ENCODE peak calls at places on chromosomes 11 and 22, in nine cellular contexts. J, R, X, D, U, P, G, Q and I are unnamed samples.

GRCh38 chr11:32421992-32422391 is 13.3 kb downstream of the WT1 start:
- DNase-seq in D (peak), R (no peak), G (no peak), P (no peak), Q (no peak), U (no peak), X (peak), J (no peak), I (no peak)

GRCh38 chr22:41314821-41315220 is 13.5 kb downstream of the ZC3H7B start:
- DNase-seq in R (no peak), X (no peak), Q (no peak), P (no peak), D (no peak), U (no peak), G (no peak), J (no peak), I (no peak)

GRCh38 chr11:104583857-104584256 is 314.4 kb downstream of the CASP12 start:
- DNase-seq in R (peak), X (no peak), G (no peak), J (no peak), D (no peak), Q (no peak), U (no peak), P (no peak), I (no peak)

GRCh38 chr11:122050021-122050710 is 65.8 kb downstream of the BLID start:
- DNase-seq in R (no peak), Q (no peak), D (no peak), J (no peak), G (no peak), P (no peak), U (no peak), X (no peak), I (no peak)

GRCh38 chr11:70733327-70734325 is 335.3 kb downstream of the CTTN start:
- DNase-seq in P (no peak), D (no peak), J (no peak), U (peak), G (no peak), R (no peak), X (no peak), Q (no peak), I (no peak)

GRCh38 chr22:46619830-46620501 is at the start of gene GRAMD4:
- DNase-seq in P (no peak), U (peak), X (no peak), Q (no peak), R (peak), D (no peak), G (no peak), J (peak), I (no peak)

GRCh38 chr22:46737976-46738641 is at the start of gene CERK:
- DNase-seq in P (peak), X (peak), D (peak), U (peak), G (no peak), R (peak), Q (peak), J (peak), I (no peak)

GRCh38 chr11:103877221-103877620 is 159.2 kb upstream of the DDI1 start:
- DNase-seq in Q (no peak), X (peak), G (no peak), R (no peak), D (peak), J (no peak), P (no peak), U (no peak), I (no peak)

GRCh38 chr22:42544686-42545085 is 9.1 kb upstream of the SERHL2 start:
- DNase-seq in P (no peak), D (no peak), U (no peak), G (no peak), R (no peak), J (no peak), X (peak), Q (no peak), I (no peak)

GRCh38 chr11:8234425-8234821 is 29.3 kb downstream of the LMO1 start:
- DNase-seq in U (no peak), R (no peak), G (no peak), D (no peak), J (no peak), X (no peak), Q (peak), P (no peak), I (no peak)

GRCh38 chr11:14094481-14095037 is 132.0 kb downstream of the SPON1 start:
- DNase-seq in X (no peak), J (no peak), U (no peak), R (no peak), G (no peak), P (no peak), Q (no peak), D (no peak), I (no peak)

GRCh38 chr22:42885446-42885845 is 28.4 kb upstream of the ARFGAP3 start:
- DNase-seq in J (no peak), U (no peak), D (no peak), X (peak), P (no peak), Q (no peak), G (no peak), R (no peak), I (no peak)

GRCh38 chr22:36334838-36335603 is 52.7 kb downstream of the MYH9 start:
- DNase-seq in D (no peak), Q (peak), G (no peak), U (no peak), P (no peak), R (peak), J (no peak), X (peak), I (no peak)

GRCh38 chr11:84438565-84438964 is 1152.4 kb upstream of the CCDC90B start:
- DNase-seq in Q (no peak), D (no peak), G (no peak), U (no peak), X (no peak), J (no peak), R (no peak), P (no peak), I (no peak)

GRCh38 chr11:84437129-84438123 is 1151.3 kb upstream of the CCDC90B start:
- DNase-seq in Q (peak), U (no peak), P (peak), X (peak), G (no peak), J (no peak), D (no peak), R (no peak), I (no peak)
- TF ChIP-seq CTCF in Q (no peak), U (no peak), P (no peak), X (no peak), G (no peak), J (no peak), D (no peak), R (no peak), I (no peak)

DNA sequence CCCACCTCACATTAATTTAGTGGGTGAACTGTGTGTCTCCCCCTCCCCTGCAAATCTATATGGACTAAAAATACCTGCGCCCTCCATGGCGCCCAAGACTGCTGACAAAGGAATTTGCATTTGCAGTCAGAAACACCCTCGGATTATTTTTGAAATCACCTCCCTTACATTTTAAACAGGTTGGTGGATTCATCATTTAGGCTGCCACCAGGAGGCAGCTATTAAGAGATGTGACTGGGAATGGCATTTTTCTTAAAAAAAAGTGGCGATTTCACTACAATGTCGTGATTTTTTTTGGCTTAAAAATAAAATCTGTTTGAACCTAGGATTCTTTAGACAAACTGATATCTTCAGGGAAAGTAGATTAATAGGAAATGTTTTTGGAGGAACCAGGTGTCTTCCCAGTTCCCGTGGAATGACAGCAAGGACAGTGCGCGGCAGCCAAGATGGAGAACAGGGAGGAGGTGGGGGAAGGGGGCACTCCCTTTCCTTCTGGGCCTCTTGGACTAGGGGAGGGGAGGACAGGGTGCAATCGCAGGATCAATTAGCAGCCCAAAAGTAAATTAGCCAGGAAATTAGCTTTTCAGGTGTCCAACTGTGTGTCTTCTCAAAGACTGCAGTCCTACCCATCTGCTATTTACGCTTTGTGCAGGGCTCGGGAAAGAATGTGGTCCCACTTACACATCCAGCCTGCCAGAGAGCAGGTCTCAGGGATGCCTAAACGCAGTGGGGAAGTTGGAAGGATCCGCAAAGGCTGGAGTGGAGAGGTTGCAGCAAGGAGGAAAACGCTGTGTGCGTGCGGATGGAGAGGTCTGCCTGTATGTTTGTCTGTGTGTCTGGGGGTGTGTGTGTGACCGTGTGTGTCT is 496.4 kb downstream of the NTM start:
- DNase-seq in U (no peak), R (no peak), P (no peak), D (no peak), G (no peak), Q (no peak), J (no peak), X (no peak), I (no peak)
- TF ChIP-seq CTCF in U (no peak), R (no peak), P (no peak), D (no peak), G (no peak), Q (no peak), J (no peak), X (no peak), I (peak)

GRCh38 chr11:94107363-94107762 is 21.3 kb upstream of the PANX1 start:
- DNase-seq in G (no peak), X (no peak), J (no peak), D (no peak), P (no peak), U (no peak), Q (no peak), R (no peak), I (no peak)
- TF ChIP-seq CTCF in G (peak), X (peak), J (no peak), D (no peak), P (no peak), U (no peak), Q (no peak), R (peak), I (peak)

GRCh38 chr22:28793976-28794584 is 6.3 kb downstream of the XBP1 start:
- DNase-seq in Q (no peak), R (no peak), X (no peak), G (no peak), P (no peak), U (no peak), J (no peak), D (no peak), I (no peak)
- TF ChIP-seq CTCF in Q (no peak), R (no peak), X (no peak), G (no peak), P (no peak), U (no peak), J (no peak), D (no peak), I (no peak)

DNA sequence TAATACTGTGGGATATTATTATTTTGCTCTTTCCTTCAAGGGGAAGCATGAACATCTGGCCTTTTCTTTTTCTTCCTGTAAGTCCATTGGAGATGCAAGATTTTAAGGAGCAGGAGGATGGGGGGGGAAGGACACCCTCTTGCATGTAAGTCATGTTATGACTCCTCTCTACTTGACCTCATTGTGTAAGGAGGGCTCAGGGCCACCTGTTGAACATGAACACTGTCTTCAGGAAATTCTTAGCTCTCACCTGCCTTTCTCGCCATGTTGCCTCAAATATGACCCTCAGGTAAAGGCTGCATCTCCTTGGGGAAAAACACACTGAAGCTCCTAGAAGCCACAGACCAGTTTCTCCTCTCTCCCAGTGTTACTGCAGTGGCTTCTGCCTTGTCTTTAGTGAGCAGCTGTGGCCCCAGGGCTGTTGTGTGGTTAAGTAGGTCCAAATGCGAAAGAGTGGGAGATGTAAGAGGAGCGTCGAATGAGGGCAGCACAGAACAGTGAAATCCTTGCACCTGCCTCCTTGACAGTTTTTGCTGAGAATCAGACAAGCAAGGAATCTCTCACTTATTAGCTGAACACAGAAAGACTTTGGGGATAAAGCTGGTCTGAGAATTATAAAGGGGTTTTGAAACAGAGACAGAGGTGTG is 1.3 kb upstream of the RAG1 start:
- DNase-seq in U (no peak), J (no peak), X (no peak), R (no peak), P (no peak), Q (no peak), D (no peak), G (no peak), I (no peak)
- TF ChIP-seq CTCF in U (no peak), J (no peak), X (no peak), R (no peak), P (no peak), Q (no peak), D (no peak), G (no peak), I (no peak)

GRCh38 chr11:95972055-95972454 is 48.1 kb upstream of the MTMR2 start:
- DNase-seq in Q (no peak), D (no peak), R (no peak), U (no peak), P (no peak), J (no peak), X (peak), G (no peak), I (no peak)

DNA sequence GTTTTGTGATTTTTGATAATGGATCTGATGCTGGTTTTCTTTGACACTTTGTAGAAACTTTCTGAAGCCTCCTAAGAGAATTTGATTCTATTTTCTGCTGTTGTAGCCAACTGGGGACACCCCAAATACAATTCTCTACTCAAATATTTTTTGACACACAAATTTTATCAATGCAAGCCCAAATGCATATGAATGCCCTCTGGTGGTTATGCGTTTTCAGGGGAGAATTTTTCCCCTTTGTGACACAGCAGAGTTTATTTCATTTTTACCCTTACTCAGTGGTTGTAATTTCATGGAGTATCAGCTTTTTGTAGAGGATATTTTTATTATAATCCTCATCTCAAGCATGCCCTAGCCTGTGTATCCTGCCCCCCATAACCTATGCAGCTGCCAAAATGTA is 44.7 kb upstream of the MTMR2 start:
- DNase-seq in R (no peak), J (no peak), Q (no peak), P (no peak), G (no peak), X (peak), U (no peak), D (no peak), I (no peak)
- TF ChIP-seq CTCF in R (peak), J (peak), Q (no peak), P (no peak), G (peak), X (peak), U (no peak), D (no peak), I (peak)

GRCh38 chr11:56889986-56890385 is 98.7 kb upstream of the OR5AK2 start:
- DNase-seq in Q (no peak), J (no peak), D (no peak), G (no peak), R (no peak), U (no peak), P (no peak), X (no peak), I (no peak)
- TF ChIP-seq CTCF in Q (no peak), J (no peak), D (no peak), G (no peak), R (no peak), U (no peak), P (no peak), X (no peak), I (no peak)

DNA sequence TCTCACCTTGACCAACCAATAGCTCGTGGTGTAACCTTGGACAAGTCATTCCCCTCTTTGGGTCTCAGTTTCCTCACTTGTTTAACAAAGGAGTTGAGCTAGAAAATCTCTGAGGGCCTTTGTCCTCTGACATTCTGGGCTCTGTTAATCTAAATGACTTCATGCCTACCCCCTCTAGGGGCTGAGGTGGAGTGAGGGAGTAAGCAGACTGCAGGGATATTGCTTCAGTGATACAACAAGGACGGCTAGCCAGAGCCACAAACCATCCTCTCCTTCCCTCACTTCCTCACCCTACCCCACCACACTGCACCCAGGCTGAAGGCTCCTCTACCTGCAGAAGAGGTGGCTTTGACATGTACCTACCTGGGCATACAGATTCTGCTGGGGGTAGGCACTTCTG is 34.8 kb downstream of the RELT start:
- DNase-seq in D (no peak), Q (no peak), X (no peak), R (no peak), P (no peak), G (no peak), U (no peak), J (no peak), I (no peak)
- TF ChIP-seq CTCF in D (no peak), Q (no peak), X (no peak), R (no peak), P (no peak), G (no peak), U (no peak), J (no peak), I (no peak)

GRCh38 chr11:129698212-129698611 is 117.4 kb upstream of the TMEM45B start:
- DNase-seq in D (no peak), R (no peak), J (no peak), G (peak), P (no peak), Q (no peak), U (no peak), X (no peak), I (no peak)

GRCh38 chr11:129700701-129701100 is 114.9 kb upstream of the TMEM45B start:
- DNase-seq in U (no peak), J (no peak), P (no peak), R (no peak), X (no peak), G (peak), Q (no peak), D (peak), I (no peak)

GRCh38 chr11:129701706-129702105 is 113.9 kb upstream of the TMEM45B start:
- DNase-seq in Q (no peak), G (peak), X (no peak), U (no peak), D (peak), P (no peak), R (no peak), J (no peak), I (no peak)

GRCh38 chr11:129702410-129703390 is 112.9 kb upstream of the TMEM45B start:
- DNase-seq in J (no peak), D (peak), R (no peak), G (peak), Q (no peak), P (no peak), X (no peak), U (no peak), I (no peak)

GRCh38 chr11:129699711-129700304 is 115.8 kb upstream of the TMEM45B start:
- DNase-seq in D (peak), P (no peak), X (no peak), U (no peak), R (peak), Q (no peak), G (no peak), J (no peak), I (no peak)
- TF ChIP-seq CTCF in D (no peak), P (no peak), X (no peak), U (no peak), R (peak), Q (no peak), G (no peak), J (no peak), I (peak)

GRCh38 chr11:75574698-75575265 is 12.7 kb downstream of the SERPINH1 start:
- DNase-seq in J (no peak), R (no peak), U (no peak), D (no peak), Q (no peak), X (no peak), G (no peak), P (peak), I (no peak)
- TF ChIP-seq CTCF in J (peak), R (peak), U (no peak), D (peak), Q (no peak), X (peak), G (peak), P (no peak), I (peak)